ENCODE peak calls at places on chromosomes 12 and 14, in eight cellular contexts. M is RWPE2; L is SK-N-SH; J is thoracic aorta; K is adipocyte; V is CD8-positive, alpha-beta memory T cell; W is HepG2; A is tibial nerve. Y is an unnamed sample.

GRCh38 chr12:48482198-48482597 is at the start of gene C12orf54:
- DNase-seq in M (no peak), L (no peak), J (no peak), K (no peak), V (no peak), W (no peak), A (no peak), Y (no peak)

GRCh38 chr14:59688224-59689170 is 111.9 kb upstream of the CCDC175 start:
- DNase-seq in M (no peak), L (peak; percentile 38), J (peak; percentile 21), K (peak; percentile 76), V (no peak), W (peak; percentile 20), A (no peak), Y (no peak)

GRCh38 chr12:24820872-24821271 is 128.0 kb downstream of the BCAT1 start:
- DNase-seq in M (no peak), L (no peak), J (no peak), K (no peak), V (no peak), W (no peak), A (no peak), Y (peak; percentile 21)

GRCh38 chr14:36857136-36857535 is 195.5 kb downstream of the PAX9 start:
- DNase-seq in M (no peak), L (no peak), J (no peak), K (no peak), V (no peak), W (no peak), A (no peak), Y (no peak)

GRCh38 chr12:117408161-117408791 is 46.9 kb upstream of the NOS1 start:
- DNase-seq in M (no peak), L (peak; percentile 43), J (no peak), K (peak; percentile 5), V (no peak), W (no peak), A (no peak), Y (no peak)

GRCh38 chr12:4824415-4824814 is 85.3 kb upstream of the KCNA1 start:
- DNase-seq in M (no peak), L (no peak), J (no peak), K (no peak), V (no peak), W (no peak), A (no peak), Y (no peak)

GRCh38 chr12:104579716-104580495 is 123.2 kb downstream of the CHST11 start:
- DNase-seq in M (no peak), L (no peak), J (no peak), K (no peak), V (no peak), W (no peak), A (no peak), Y (no peak)

GRCh38 chr14:24317141-24317927 is 6.0 kb downstream of the LTB4R start:
- DNase-seq in M (no peak), L (no peak), J (no peak), K (peak; percentile 35), V (no peak), W (no peak), A (no peak), Y (no peak)

GRCh38 chr14:65650843-65651242 is 238.3 kb downstream of the FUT8 start:
- DNase-seq in M (no peak), L (peak; percentile 19), J (no peak), K (no peak), V (no peak), W (no peak), A (no peak), Y (no peak)

GRCh38 chr14:60722163-60722835 is 1.9 kb downstream of the SIX4 start:
- DNase-seq in M (peak; percentile 84), L (peak; percentile 58), J (no peak), K (peak; percentile 87), V (peak; percentile 24), W (peak; percentile 89), A (no peak), Y (peak; percentile 30)
- H3K27me3 ChIP-seq in M (no peaks in the 10 kb centered on the region), L (no peaks in the 10 kb centered on the region), J (no peaks in the 10 kb centered on the region), K (no peaks in the 10 kb centered on the region), V (peaks cover 42% of the 10 kb centered on the region), W (no peaks in the 10 kb centered on the region), A (peaks cover 93% of the 10 kb centered on the region), Y (no peaks in the 10 kb centered on the region)

GRCh38 chr14:89845346-89845745 is 109.2 kb downstream of the EFCAB11 start:
- DNase-seq in M (no peak), L (no peak), J (no peak), K (peak; percentile 72), V (no peak), W (no peak), A (no peak), Y (no peak)

GRCh38 chr14:89844508-89844907 is 110.0 kb downstream of the EFCAB11 start:
- DNase-seq in M (no peak), L (no peak), J (no peak), K (no peak), V (no peak), W (no peak), A (no peak), Y (no peak)

GRCh38 chr14:89851031-89851430 is 103.5 kb downstream of the EFCAB11 start:
- DNase-seq in M (no peak), L (no peak), J (no peak), K (no peak), V (no peak), W (no peak), A (no peak), Y (no peak)

GRCh38 chr14:89849931-89850330 is 104.6 kb downstream of the EFCAB11 start:
- DNase-seq in M (no peak), L (no peak), J (no peak), K (peak; percentile 70), V (no peak), W (no peak), A (no peak), Y (no peak)

DNA sequence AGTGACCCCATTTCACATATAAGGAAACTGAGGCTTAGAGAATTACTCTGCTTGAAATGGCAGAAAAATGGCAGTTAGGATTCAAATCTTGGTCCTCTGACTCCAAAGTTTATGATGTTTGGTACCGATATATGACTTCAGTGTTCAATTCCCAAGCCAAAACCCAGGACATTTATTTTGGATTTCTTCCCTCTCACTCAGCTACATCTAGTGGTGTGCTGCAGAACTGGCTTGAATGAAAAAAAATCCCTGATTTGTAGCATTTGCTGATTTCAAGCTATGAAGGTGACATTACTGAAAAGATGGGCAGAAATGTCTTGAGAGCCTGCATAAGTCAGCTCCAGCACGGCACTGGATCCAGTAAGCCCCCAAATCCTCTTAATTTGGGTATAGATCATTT is 106.4 kb downstream of the EFCAB11 start:
- DNase-seq in M (no peak), L (no peak), J (no peak), K (peak; percentile 40), V (no peak), W (no peak), A (no peak), Y (no peak)
- H3K4me3 ChIP-seq in M (no peak overlapping the region), L (no peak overlapping the region), J (no peak overlapping the region), K (no peak overlapping the region), V (no peak overlapping the region), W (no peak overlapping the region), A (no peak overlapping the region), Y (no peak overlapping the region)

GRCh38 chr12:113466770-113467153 is 4.9 kb downstream of the LHX5 start:
- DNase-seq in M (no peak), L (no peak), J (no peak), K (no peak), V (no peak), W (no peak), A (no peak), Y (no peak)

GRCh38 chr12:113467514-113468364 is 3.9 kb downstream of the LHX5 start:
- DNase-seq in M (no peak), L (peak; percentile 29), J (no peak), K (no peak), V (no peak), W (no peak), A (no peak), Y (no peak)

GRCh38 chr12:113464852-113465719 is 6.6 kb downstream of the LHX5 start:
- DNase-seq in M (no peak), L (peak; percentile 60), J (no peak), K (no peak), V (no peak), W (no peak), A (no peak), Y (no peak)

GRCh38 chr12:113467154-113467513 is 4.5 kb downstream of the LHX5 start:
- DNase-seq in M (no peak), L (peak; percentile 40), J (no peak), K (no peak), V (no peak), W (no peak), A (no peak), Y (no peak)

GRCh38 chr12:113465808-113466769 is 5.6 kb downstream of the LHX5 start:
- DNase-seq in M (no peak), L (peak; percentile 60), J (no peak), K (no peak), V (no peak), W (no peak), A (no peak), Y (no peak)
- H3K27me3 ChIP-seq in M (peaks cover 94% of the 10 kb centered on the region), L (peaks cover 84% of the 10 kb centered on the region), J (peaks cover 31% of the 10 kb centered on the region), K (peaks cover 77% of the 10 kb centered on the region), V (peaks cover 28% of the 10 kb centered on the region), W (peaks cover 15% of the 10 kb centered on the region), A (peaks cover 100% of the 10 kb centered on the region), Y (peaks cover 9% of the 10 kb centered on the region)

DNA sequence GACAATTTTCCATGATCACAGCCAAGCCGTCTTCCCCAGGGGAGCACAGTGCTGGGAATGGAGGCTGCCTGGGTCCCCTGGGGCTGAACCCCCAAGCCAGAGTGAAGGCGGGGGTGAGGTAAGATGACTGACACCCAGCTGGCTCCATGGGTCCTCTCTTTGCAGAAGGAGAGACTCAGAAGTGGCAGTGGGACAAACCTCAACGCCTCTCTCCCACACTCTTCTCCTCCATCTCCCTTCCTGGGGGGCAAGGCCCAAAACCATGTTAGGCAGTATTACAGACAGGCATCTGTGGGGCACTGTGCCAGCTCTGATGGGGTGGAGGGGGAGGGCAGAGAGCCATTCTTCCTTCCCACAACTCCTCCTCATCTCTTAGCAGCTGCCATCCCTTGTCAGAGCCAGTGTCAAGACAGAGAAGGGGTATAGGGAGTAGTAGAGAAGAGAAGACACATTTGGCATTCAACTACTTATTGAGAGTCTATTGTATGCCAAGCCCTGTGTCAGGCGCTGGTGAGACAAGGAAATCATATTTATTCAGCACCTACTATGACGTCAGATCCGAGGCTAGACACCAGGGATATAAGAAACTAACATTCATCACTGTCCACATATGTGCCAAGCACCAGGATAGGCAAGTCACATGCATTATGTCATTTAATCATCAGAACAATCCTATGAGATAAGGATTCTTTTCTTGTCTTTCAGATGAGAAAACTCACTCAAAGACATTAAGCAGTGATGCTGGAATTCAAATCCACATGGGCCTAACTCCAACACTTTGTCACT is 3.5 kb downstream of the ITGA7 start:
- DNase-seq in M (no peak), L (no peak), J (no peak), K (no peak), V (no peak), W (no peak), A (no peak), Y (peak; percentile 72)
- H3K4me3 ChIP-seq in M (no peak overlapping the region), L (no peak overlapping the region), J (peak overlapping the region; percentile 90), K (peak overlapping the region; percentile 85), V (no peak overlapping the region), W (no peak overlapping the region), A (peak overlapping the region; percentile 7), Y (peak overlapping the region; percentile 85)

Y was measured in psoas muscle.